ENCODE peak calls at places on chromosomes 6 and 20, in seven cellular contexts. One of them, this sample, is unnamed. For H3K4me1, the result is how much of the 10 kb centered on the place peaks cover.

GRCh38 chr20:44407402-44408184 is 52.1 kb downstream of the HNF4A start:
- DNase-seq in heart right ventricle: no peak
- DNase-seq in ovary: no peak
- DNase-seq in neural progenitor cell: no peak
- DNase-seq in upper lobe of right lung: no peak
- DNase-seq in left lung: peak
- DNase-seq in A549: peak
- DNase-seq in this sample: peak

GRCh38 chr6:162960674-162961457 is 233.1 kb downstream of the PACRG start:
- DNase-seq in heart right ventricle: no peak
- DNase-seq in ovary: no peak
- DNase-seq in neural progenitor cell: no peak
- DNase-seq in upper lobe of right lung: no peak
- DNase-seq in left lung: no peak
- DNase-seq in A549: no peak
- DNase-seq in this sample: no peak

GRCh38 chr6:168048724-168049025 is 30.3 kb downstream of the FRMD1 start:
- DNase-seq in heart right ventricle: no peak
- DNase-seq in ovary: no peak
- DNase-seq in neural progenitor cell: no peak
- DNase-seq in upper lobe of right lung: no peak
- DNase-seq in left lung: no peak
- DNase-seq in A549: no peak
- DNase-seq in this sample: no peak

GRCh38 chr20:49501917-49502316 is 19.4 kb upstream of the KCNB1 start:
- DNase-seq in heart right ventricle: no peak
- DNase-seq in ovary: no peak
- DNase-seq in neural progenitor cell: peak
- DNase-seq in upper lobe of right lung: no peak
- DNase-seq in left lung: no peak
- DNase-seq in A549: peak
- DNase-seq in this sample: no peak

GRCh38 chr6:169212436-169212835 is 41.2 kb downstream of the THBS2 start:
- DNase-seq in heart right ventricle: no peak
- DNase-seq in ovary: no peak
- DNase-seq in neural progenitor cell: no peak
- DNase-seq in upper lobe of right lung: no peak
- DNase-seq in left lung: no peak
- DNase-seq in A549: no peak
- DNase-seq in this sample: no peak

GRCh38 chr6:105179244-105180065 is at the start of gene POPDC3:
- DNase-seq in heart right ventricle: peak
- DNase-seq in ovary: no peak
- DNase-seq in neural progenitor cell: peak
- DNase-seq in upper lobe of right lung: peak
- DNase-seq in left lung: no peak
- DNase-seq in A549: peak
- DNase-seq in this sample: peak

GRCh38 chr6:119466226-119466625 is 116.7 kb upstream of the MAN1A1 start:
- DNase-seq in heart right ventricle: no peak
- DNase-seq in ovary: no peak
- DNase-seq in neural progenitor cell: no peak
- DNase-seq in upper lobe of right lung: no peak
- DNase-seq in left lung: no peak
- DNase-seq in A549: no peak
- DNase-seq in this sample: no peak

GRCh38 chr20:37534401-37535157 is 6.9 kb upstream of the BLCAP start:
- DNase-seq in heart right ventricle: peak
- DNase-seq in ovary: peak
- DNase-seq in neural progenitor cell: peak
- DNase-seq in upper lobe of right lung: no peak
- DNase-seq in left lung: no peak
- DNase-seq in A549: peak
- DNase-seq in this sample: peak

GRCh38 chr6:122109075-122109474 is 290.4 kb upstream of the HSF2 start:
- DNase-seq in heart right ventricle: no peak
- DNase-seq in ovary: no peak
- DNase-seq in neural progenitor cell: no peak
- DNase-seq in upper lobe of right lung: no peak
- DNase-seq in left lung: no peak
- DNase-seq in A549: no peak
- DNase-seq in this sample: no peak

GRCh38 chr20:50240092-50240491 is 49.5 kb downstream of the CEBPB start:
- DNase-seq in heart right ventricle: no peak
- DNase-seq in ovary: no peak
- DNase-seq in neural progenitor cell: no peak
- DNase-seq in upper lobe of right lung: no peak
- DNase-seq in left lung: no peak
- DNase-seq in A549: no peak
- DNase-seq in this sample: no peak

GRCh38 chr20:36231331-36231730 is 4.9 kb upstream of the AAR2 start:
- DNase-seq in heart right ventricle: no peak
- DNase-seq in ovary: no peak
- DNase-seq in neural progenitor cell: no peak
- DNase-seq in upper lobe of right lung: no peak
- DNase-seq in left lung: no peak
- DNase-seq in A549: no peak
- DNase-seq in this sample: no peak

GRCh38 chr6:28941681-28942448 is 18.1 kb upstream of the TRIM27 start:
- DNase-seq in heart right ventricle: no peak
- DNase-seq in ovary: no peak
- DNase-seq in neural progenitor cell: peak
- DNase-seq in upper lobe of right lung: no peak
- DNase-seq in left lung: no peak
- DNase-seq in A549: no peak
- DNase-seq in this sample: peak

GRCh38 chr6:111843347-111844147 is 29.7 kb downstream of the FYN start:
- DNase-seq in heart right ventricle: no peak
- DNase-seq in ovary: no peak
- DNase-seq in neural progenitor cell: no peak
- DNase-seq in upper lobe of right lung: no peak
- DNase-seq in left lung: no peak
- DNase-seq in A549: no peak
- DNase-seq in this sample: no peak

GRCh38 chr6:4401408-4402367 is 266.3 kb upstream of the ECI2 start:
- DNase-seq in heart right ventricle: peak
- DNase-seq in ovary: no peak
- DNase-seq in neural progenitor cell: no peak
- DNase-seq in upper lobe of right lung: no peak
- DNase-seq in left lung: no peak
- DNase-seq in A549: peak
- DNase-seq in this sample: no peak

GRCh38 chr6:112911949-112912348 is 564.8 kb downstream of the RFPL4B start:
- DNase-seq in heart right ventricle: peak
- DNase-seq in ovary: no peak
- DNase-seq in neural progenitor cell: no peak
- DNase-seq in upper lobe of right lung: no peak
- DNase-seq in left lung: no peak
- DNase-seq in A549: no peak
- DNase-seq in this sample: no peak

GRCh38 chr6:156658186-156658585 is 119.0 kb upstream of the ARID1B start:
- DNase-seq in heart right ventricle: peak
- DNase-seq in ovary: peak
- DNase-seq in neural progenitor cell: no peak
- DNase-seq in upper lobe of right lung: no peak
- DNase-seq in left lung: peak
- DNase-seq in A549: no peak
- DNase-seq in this sample: no peak

GRCh38 chr6:85494551-85495337 is 44.9 kb downstream of the NT5E start:
- DNase-seq in heart right ventricle: no peak
- DNase-seq in ovary: no peak
- DNase-seq in neural progenitor cell: no peak
- DNase-seq in upper lobe of right lung: no peak
- DNase-seq in left lung: no peak
- DNase-seq in A549: no peak
- DNase-seq in this sample: no peak

GRCh38 chr6:122609881-122610689 is at the start of gene PKIB:
- DNase-seq in heart right ventricle: peak
- DNase-seq in ovary: peak
- DNase-seq in neural progenitor cell: peak
- DNase-seq in upper lobe of right lung: peak
- DNase-seq in left lung: peak
- DNase-seq in A549: peak
- DNase-seq in this sample: peak

GRCh38 chr6:158907931-158908330 is 88.8 kb upstream of the EZR start:
- DNase-seq in heart right ventricle: no peak
- DNase-seq in ovary: no peak
- DNase-seq in neural progenitor cell: no peak
- DNase-seq in upper lobe of right lung: no peak
- DNase-seq in left lung: no peak
- DNase-seq in A549: no peak
- DNase-seq in this sample: no peak

GRCh38 chr6:38876470-38876869 is 161.4 kb downstream of the DNAH8 start:
- DNase-seq in heart right ventricle: no peak
- DNase-seq in ovary: no peak
- DNase-seq in neural progenitor cell: peak
- DNase-seq in upper lobe of right lung: no peak
- DNase-seq in left lung: peak
- DNase-seq in A549: no peak
- DNase-seq in this sample: no peak

GRCh38 chr20:45944151-45944964 is 9.9 kb downstream of the PCIF1 start:
- DNase-seq in heart right ventricle: no peak
- DNase-seq in ovary: no peak
- DNase-seq in neural progenitor cell: no peak
- DNase-seq in upper lobe of right lung: no peak
- DNase-seq in left lung: no peak
- DNase-seq in A549: peak
- DNase-seq in this sample: no peak
- H3K4me1 ChIP-seq in heart right ventricle: under half
- H3K4me1 ChIP-seq in ovary: under half
- H3K4me1 ChIP-seq in neural progenitor cell: under half
- H3K4me1 ChIP-seq in upper lobe of right lung: under half
- H3K4me1 ChIP-seq in left lung: under half
- H3K4me1 ChIP-seq in A549: under half
- H3K4me1 ChIP-seq in this sample: under half

DNA sequence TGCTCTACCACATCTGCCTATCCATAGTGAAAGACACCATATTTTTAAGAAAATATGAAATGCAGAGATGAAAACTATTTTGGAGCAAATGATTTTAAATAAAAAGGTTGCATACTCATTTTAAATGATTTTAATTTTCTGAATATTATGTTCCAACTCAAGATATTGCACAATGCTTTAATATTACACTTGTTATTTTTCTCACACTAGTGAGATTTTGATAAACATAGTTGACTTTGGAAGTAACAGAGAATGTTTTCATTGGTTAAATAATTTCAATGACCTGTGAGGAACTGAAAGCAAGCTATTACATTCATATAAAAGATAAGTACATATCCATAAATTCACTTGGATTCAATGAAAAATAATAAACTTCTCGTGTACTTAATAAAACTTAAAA is 7.2 kb upstream of the TMEM30A start:
- DNase-seq in heart right ventricle: no peak
- DNase-seq in ovary: no peak
- DNase-seq in neural progenitor cell: no peak
- DNase-seq in upper lobe of right lung: no peak
- DNase-seq in left lung: no peak
- DNase-seq in A549: no peak
- DNase-seq in this sample: no peak
- H3K4me1 ChIP-seq in heart right ventricle: under half
- H3K4me1 ChIP-seq in ovary: under half
- H3K4me1 ChIP-seq in neural progenitor cell: under half
- H3K4me1 ChIP-seq in upper lobe of right lung: under half
- H3K4me1 ChIP-seq in left lung: under half
- H3K4me1 ChIP-seq in A549: under half
- H3K4me1 ChIP-seq in this sample: under half

DNA sequence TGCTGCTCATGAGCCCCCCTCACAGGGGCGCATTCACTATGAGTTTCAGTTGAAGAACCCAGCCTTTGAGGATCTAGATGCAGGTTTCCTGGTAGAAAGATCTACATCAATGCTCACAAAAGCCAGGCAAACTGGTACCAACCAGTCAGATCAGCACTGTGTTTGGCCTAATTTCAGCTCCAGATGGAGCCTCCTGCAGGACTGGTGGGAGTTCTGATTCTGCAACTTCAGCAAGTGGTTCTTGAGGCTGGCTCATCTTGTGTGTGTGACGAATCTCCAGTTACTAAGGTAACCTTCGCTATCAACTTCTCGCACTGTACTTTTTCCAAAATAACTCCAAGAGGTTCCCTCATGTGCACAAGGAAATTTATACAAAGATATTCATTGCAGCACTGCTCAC is 118.8 kb downstream of the ZMYND8 start:
- DNase-seq in heart right ventricle: no peak
- DNase-seq in ovary: no peak
- DNase-seq in neural progenitor cell: no peak
- DNase-seq in upper lobe of right lung: no peak
- DNase-seq in left lung: no peak
- DNase-seq in A549: no peak
- DNase-seq in this sample: no peak
- H3K4me1 ChIP-seq in heart right ventricle: under half
- H3K4me1 ChIP-seq in ovary: under half
- H3K4me1 ChIP-seq in neural progenitor cell: under half
- H3K4me1 ChIP-seq in upper lobe of right lung: under half
- H3K4me1 ChIP-seq in left lung: under half
- H3K4me1 ChIP-seq in A549: under half
- H3K4me1 ChIP-seq in this sample: under half

GRCh38 chr6:25127433-25127832 is 151.7 kb upstream of the CARMIL1 start:
- DNase-seq in heart right ventricle: no peak
- DNase-seq in ovary: no peak
- DNase-seq in neural progenitor cell: no peak
- DNase-seq in upper lobe of right lung: no peak
- DNase-seq in left lung: no peak
- DNase-seq in A549: no peak
- DNase-seq in this sample: no peak
- H3K4me1 ChIP-seq in heart right ventricle: half or more
- H3K4me1 ChIP-seq in ovary: under half
- H3K4me1 ChIP-seq in neural progenitor cell: under half
- H3K4me1 ChIP-seq in upper lobe of right lung: under half
- H3K4me1 ChIP-seq in left lung: under half
- H3K4me1 ChIP-seq in A549: under half
- H3K4me1 ChIP-seq in this sample: under half